ENCODE peak calls at places on chromosomes 1 and 21, in six cellular contexts. D is right lobe of liver, S is thoracic aorta, V is ovary, R is heart right ventricle, B is brain microvascular endothelial cell. Q is an unnamed sample.

GRCh38 chr1:110686188-110686587 is 11.4 kb upstream of the KCNA3 start:
- DNase-seq in R (no peak), S (no peak), D (no peak), V (no peak), B (no peak), Q (peak; percentile 5)

GRCh38 chr1:111720274-111720976 is 18.8 kb downstream of the INKA2 start:
- DNase-seq in D (no peak), S (no peak), R (peak; percentile 80), V (no peak), B (no peak), Q (no peak)

GRCh38 chr21:28016571-28016970 is 976.1 kb downstream of the LTN1 start:
- DNase-seq in S (no peak), B (no peak), D (no peak), V (no peak), R (no peak), Q (no peak)

GRCh38 chr1:207959141-207959825 is 48.4 kb upstream of the CD34 start:
- DNase-seq in S (peak; percentile 58), D (peak; percentile 67), V (peak; percentile 93), R (peak; percentile 86), B (peak; percentile 14), Q (peak; percentile 26)

GRCh38 chr1:25126568-25126967 is 105.7 kb downstream of the SYF2 start:
- DNase-seq in V (no peak), R (no peak), D (no peak), B (peak; percentile 35), S (no peak), Q (no peak)

GRCh38 chr1:47434051-47434842 is 3.6 kb upstream of the FOXD2 start:
- DNase-seq in V (peak; percentile 67), B (peak; percentile 25), D (peak; percentile 27), R (peak; percentile 49), S (no peak), Q (no peak)

GRCh38 chr1:169466259-169467230 is 19.2 kb downstream of the SLC19A2 start:
- DNase-seq in B (peak; percentile 46), D (no peak), R (no peak), V (no peak), S (no peak), Q (no peak)

GRCh38 chr1:19476440-19477190 is 8.7 kb downstream of the CAPZB start:
- DNase-seq in R (peak; percentile 36), V (no peak), S (no peak), D (peak; percentile 43), B (peak; percentile 48), Q (peak; percentile 66)

GRCh38 chr1:25727026-25727818 is 72.8 kb upstream of the SELENON start:
- DNase-seq in B (no peak), V (no peak), D (no peak), R (no peak), S (no peak), Q (no peak)

GRCh38 chr1:233745114-233745513 is 131.2 kb downstream of the KCNK1 start:
- DNase-seq in S (no peak), V (no peak), D (no peak), R (no peak), B (no peak), Q (no peak)

GRCh38 chr21:44966135-44967081 is 26.6 kb downstream of the SLX9 start:
- DNase-seq in B (no peak), S (no peak), D (no peak), V (peak; percentile 78), R (no peak), Q (no peak)

GRCh38 chr1:170670751-170671628 is 7.1 kb downstream of the PRRX1 start:
- DNase-seq in R (peak; percentile 56), B (peak; percentile 56), S (no peak), V (peak; percentile 51), D (no peak), Q (no peak)

GRCh38 chr1:66253330-66253921 is 280.5 kb upstream of the SGIP1 start:
- DNase-seq in R (peak; percentile 45), D (no peak), S (no peak), V (no peak), B (peak; percentile 63), Q (no peak)

GRCh38 chr1:104295516-104295915 is 545.8 kb downstream of the AMY1C start:
- DNase-seq in V (no peak), B (no peak), S (no peak), D (no peak), R (no peak), Q (no peak)

GRCh38 chr1:115671176-115672062 is 29.6 kb downstream of the VANGL1 start:
- DNase-seq in S (no peak), V (no peak), B (peak; percentile 58), R (no peak), D (no peak), Q (no peak)

GRCh38 chr1:10451286-10451685 is 1.5 kb downstream of the CORT start:
- DNase-seq in R (no peak), D (no peak), B (peak; percentile 10), S (no peak), V (no peak), Q (no peak)

GRCh38 chr1:221712776-221713431 is 29.0 kb downstream of the DUSP10 start:
- DNase-seq in R (no peak), S (no peak), V (no peak), D (no peak), B (no peak), Q (peak; percentile 58)

GRCh38 chr1:145720556-145720877 is 1.2 kb downstream of the CD160 start:
- DNase-seq in D (no peak), S (no peak), B (peak; percentile 56), R (no peak), V (no peak), Q (no peak)

GRCh38 chr1:26759531-26759930 is 28.2 kb upstream of the PIGV start:
- DNase-seq in V (no peak), R (no peak), D (no peak), S (no peak), B (no peak), Q (no peak)

GRCh38 chr1:86416343-86416742 is 7.6 kb upstream of the CLCA2 start:
- DNase-seq in S (no peak), V (no peak), D (no peak), B (no peak), R (no peak), Q (no peak)

GRCh38 chr1:164726235-164726634 is 167.3 kb downstream of the PBX1 start:
- DNase-seq in S (no peak), B (peak; percentile 90), D (no peak), R (no peak), V (no peak), Q (no peak)

DNA sequence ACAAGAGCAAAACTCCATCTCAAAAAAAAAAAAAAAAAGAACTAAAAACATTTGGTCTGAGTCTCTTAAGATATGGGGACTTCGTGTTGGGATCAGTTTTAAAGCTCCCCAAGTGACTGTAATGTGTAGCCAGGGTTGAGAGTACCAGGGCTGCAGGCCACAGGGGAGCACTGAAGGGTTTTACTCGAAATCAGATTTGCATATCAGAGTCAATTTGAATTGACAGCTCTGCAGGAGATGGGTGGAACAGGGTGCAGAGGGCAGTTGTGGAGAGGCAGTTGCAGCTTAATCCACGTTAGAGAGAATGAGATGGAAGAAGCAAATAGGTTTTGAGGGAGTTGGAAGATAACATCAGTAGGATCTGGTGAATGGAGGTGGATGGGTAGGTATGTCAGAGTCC is 20.6 kb upstream of the ELOA start:
- DNase-seq in R (no peak), B (no peak), S (no peak), V (no peak), D (no peak), Q (peak; percentile 48)
- TF ChIP-seq CTCF in R (no peak), B (no peak), S (no peak), V (no peak), D (no peak), Q (no peak)

GRCh38 chr1:213003281-213003680 is 12.4 kb downstream of the ANGEL2 start:
- DNase-seq in B (no peak), D (no peak), S (no peak), V (no peak), R (no peak), Q (no peak)
- H3K4me3 ChIP-seq in B (no peak overlapping the region), D (no peak overlapping the region), S (no peak overlapping the region), V (no peak overlapping the region), R (no peak overlapping the region), Q (no peak overlapping the region)

GRCh38 chr1:203252678-203253077 is 23.2 kb upstream of the CHIT1 start:
- DNase-seq in R (no peak), V (no peak), D (no peak), B (no peak), S (no peak), Q (no peak)
- H3K27me3 ChIP-seq in R (peaks cover 56% of the 10 kb centered on the region), V (no peaks in the 10 kb centered on the region), D (no peaks in the 10 kb centered on the region), B (peaks cover 6% of the 10 kb centered on the region), S (no peaks in the 10 kb centered on the region), Q (no peaks in the 10 kb centered on the region)

DNA sequence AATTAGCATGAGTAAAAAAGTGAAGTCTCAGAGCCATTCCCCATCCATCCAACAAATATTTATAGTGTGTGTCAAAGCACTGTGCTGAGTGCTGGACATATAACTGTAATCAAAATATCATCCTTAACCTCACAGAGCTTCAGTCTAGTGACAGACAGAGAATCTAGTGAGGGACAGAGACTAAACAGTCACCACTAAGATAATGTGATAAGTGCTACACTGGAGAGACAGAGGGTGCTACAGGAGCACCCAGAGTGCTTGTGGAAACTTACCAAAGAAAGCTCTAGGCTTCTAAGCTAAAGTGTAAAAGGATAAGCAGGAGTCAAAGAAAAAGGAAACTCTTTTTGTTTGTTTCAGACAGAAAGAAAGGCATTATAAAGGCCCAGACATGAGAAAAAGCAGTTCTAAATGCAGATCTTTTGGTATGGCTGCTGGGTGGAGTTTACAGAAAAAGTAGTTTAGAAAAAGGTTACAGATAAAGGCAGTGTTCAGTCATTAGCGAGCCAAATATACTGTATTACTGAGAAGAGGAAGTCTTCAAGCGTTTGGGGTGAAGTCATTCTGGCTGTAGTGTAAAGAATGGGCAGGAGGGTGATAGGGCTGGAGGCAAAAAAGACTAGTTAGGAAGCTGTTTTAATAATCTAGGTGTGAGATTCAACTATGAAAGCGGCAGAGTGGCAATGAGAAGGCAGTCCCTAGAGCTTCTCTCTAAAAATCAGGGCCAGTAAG is 83.8 kb downstream of the SCMH1 start:
- DNase-seq in V (no peak), R (no peak), B (no peak), D (no peak), S (no peak), Q (no peak)
- TF ChIP-seq CTCF in V (no peak), R (no peak), B (peak; percentile 2), D (peak; percentile 35), S (no peak), Q (no peak)

DNA sequence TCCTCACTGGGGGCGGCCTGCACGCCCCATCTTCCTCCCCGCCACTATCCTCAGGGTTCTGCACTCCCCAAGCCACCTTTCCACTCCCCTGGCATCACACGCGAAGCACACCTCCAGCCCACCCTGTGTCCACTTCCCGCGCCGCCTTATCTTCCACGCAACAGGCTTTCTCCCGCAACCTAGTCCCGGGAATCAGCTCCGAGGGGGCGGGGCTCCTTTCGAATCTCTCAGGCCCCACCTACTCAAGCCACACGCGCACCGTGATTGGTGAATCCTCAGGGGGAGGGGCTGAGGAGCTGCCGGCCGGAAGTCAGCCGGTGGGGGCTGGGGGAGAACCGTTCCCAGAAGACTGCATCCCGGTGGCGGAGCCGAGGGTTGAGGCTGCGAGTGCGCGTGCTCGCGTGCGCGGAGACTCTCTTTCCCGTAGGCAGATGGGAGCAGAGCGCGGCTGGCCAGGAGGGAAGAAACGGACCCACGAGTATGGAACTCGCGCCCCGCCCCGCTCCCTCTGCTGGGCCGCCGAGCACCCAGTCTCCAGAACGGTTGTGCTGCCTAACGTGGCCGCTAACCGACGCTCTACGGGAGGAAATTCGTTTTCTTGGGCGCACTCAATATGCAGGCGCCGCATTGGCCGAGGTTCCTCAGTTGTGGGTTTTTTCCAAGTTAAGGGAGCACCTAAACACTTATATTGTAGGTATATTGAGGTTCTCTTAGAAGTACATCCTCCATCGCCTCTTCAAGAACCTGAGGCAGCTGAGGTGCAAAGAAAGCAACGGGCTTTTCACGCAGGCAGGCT is at the start of gene PSRC1:
- DNase-seq in B (peak; percentile 93), S (peak; percentile 88), D (peak; percentile 97), V (peak; percentile 97), R (peak; percentile 96), Q (peak; percentile 89)
- H3K4me3 ChIP-seq in B (peak within 1 kb of the TSS; percentile 85), S (peak within 1 kb of the TSS; percentile 80), D (peak within 1 kb of the TSS; percentile 68), V (peak within 1 kb of the TSS; percentile 52), R (peak within 1 kb of the TSS; percentile 70), Q (peak within 1 kb of the TSS; percentile 85)

Q was measured in GM06990.